ENCODE peak calls at places on chromosomes 5 and 9, in five cellular contexts. K is ovary, W is stomach, G is H1, D is A549. U is an unnamed sample.

GRCh38 chr5:58458851-58459275 is 1.0 kb downstream of the PLK2 start:
- DNase-seq in K (no peak), W (no peak), G (no peak), D (peak; percentile 54), U (no peak)

GRCh38 chr5:57176350-57176857 is 2.5 kb downstream of the GPBP1 start:
- DNase-seq in K (no peak), W (no peak), G (no peak), D (no peak), U (no peak)

GRCh38 chr5:159316519-159317383 is 13.5 kb downstream of the IL12B start:
- DNase-seq in K (no peak), W (peak; percentile 52), G (no peak), D (peak; percentile 79), U (peak; percentile 47)

GRCh38 chr5:179261301-179262125 is 83.7 kb downstream of the ADAMTS2 start:
- DNase-seq in K (no peak), W (peak; percentile 17), G (peak; percentile 72), D (peak; percentile 27), U (peak; percentile 47)

GRCh38 chr9:89543621-89544279 is 45.8 kb upstream of the SEMA4D start:
- DNase-seq in K (no peak), W (no peak), G (no peak), D (no peak), U (no peak)

GRCh38 chr9:120378680-120379079 is 201.3 kb downstream of the CDK5RAP2 start:
- DNase-seq in K (no peak), W (no peak), G (no peak), D (no peak), U (no peak)

GRCh38 chr5:54556136-54556535 is 38.6 kb downstream of the SNX18 start:
- DNase-seq in K (no peak), W (no peak), G (no peak), D (no peak), U (no peak)

GRCh38 chr9:89668216-89668867 is 63.5 kb downstream of the GADD45G start:
- DNase-seq in K (no peak), W (peak; percentile 64), G (no peak), D (no peak), U (no peak)

GRCh38 chr9:133910855-133911514 is 81.1 kb downstream of the VAV2 start:
- DNase-seq in K (no peak), W (peak; percentile 39), G (no peak), D (no peak), U (no peak)

GRCh38 chr9:69295872-69296562 is 29.0 kb upstream of the ENTREP1 start:
- DNase-seq in K (peak; percentile 46), W (no peak), G (no peak), D (no peak), U (no peak)

GRCh38 chr5:57267796-57268195 is 93.9 kb downstream of the GPBP1 start:
- DNase-seq in K (no peak), W (no peak), G (no peak), D (no peak), U (no peak)

GRCh38 chr9:97615439-97616072 is 17.6 kb downstream of the TSTD2 start:
- DNase-seq in K (peak; percentile 71), W (peak; percentile 74), G (no peak), D (peak; percentile 64), U (peak; percentile 69)

GRCh38 chr5:57696906-57697590 is 214.4 kb upstream of the ACTBL2 start:
- DNase-seq in K (peak; percentile 31), W (no peak), G (no peak), D (no peak), U (no peak)

GRCh38 chr5:159819671-159820411 is 96.4 kb upstream of the ADRA1B start:
- DNase-seq in K (no peak), W (peak; percentile 86), G (no peak), D (peak; percentile 68), U (no peak)

GRCh38 chr5:52604151-52604550 is 183.6 kb upstream of the ITGA1 start:
- DNase-seq in K (no peak), W (no peak), G (no peak), D (no peak), U (no peak)

GRCh38 chr5:52603742-52604141 is 184.0 kb upstream of the ITGA1 start:
- DNase-seq in K (no peak), W (no peak), G (no peak), D (no peak), U (no peak)

DNA sequence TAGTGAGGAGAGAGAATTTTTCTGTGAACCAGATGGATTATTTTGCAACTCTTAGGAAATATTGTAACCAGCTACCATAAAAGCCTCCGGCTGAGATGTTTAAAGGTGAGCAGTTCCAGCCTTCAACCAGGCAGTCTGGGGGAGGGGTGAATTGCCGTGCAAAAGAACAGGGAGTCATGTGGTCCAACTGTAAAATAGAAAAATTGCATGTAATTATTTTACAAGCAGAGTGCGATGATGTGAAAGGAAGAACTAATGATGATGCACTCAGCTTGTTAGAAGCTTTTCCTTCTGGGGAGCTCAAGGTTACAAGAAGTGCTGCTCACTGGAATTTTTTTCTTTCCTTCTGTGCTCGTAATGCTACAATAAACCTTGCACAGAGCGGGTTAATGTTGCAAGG is 188.8 kb upstream of the ITGA1 start:
- DNase-seq in K (no peak), W (no peak), G (no peak), D (no peak), U (no peak)
- TF ChIP-seq EP300 in K (no peak), W (no peak), G (no peak), D (no peak), U (no peak)

DNA sequence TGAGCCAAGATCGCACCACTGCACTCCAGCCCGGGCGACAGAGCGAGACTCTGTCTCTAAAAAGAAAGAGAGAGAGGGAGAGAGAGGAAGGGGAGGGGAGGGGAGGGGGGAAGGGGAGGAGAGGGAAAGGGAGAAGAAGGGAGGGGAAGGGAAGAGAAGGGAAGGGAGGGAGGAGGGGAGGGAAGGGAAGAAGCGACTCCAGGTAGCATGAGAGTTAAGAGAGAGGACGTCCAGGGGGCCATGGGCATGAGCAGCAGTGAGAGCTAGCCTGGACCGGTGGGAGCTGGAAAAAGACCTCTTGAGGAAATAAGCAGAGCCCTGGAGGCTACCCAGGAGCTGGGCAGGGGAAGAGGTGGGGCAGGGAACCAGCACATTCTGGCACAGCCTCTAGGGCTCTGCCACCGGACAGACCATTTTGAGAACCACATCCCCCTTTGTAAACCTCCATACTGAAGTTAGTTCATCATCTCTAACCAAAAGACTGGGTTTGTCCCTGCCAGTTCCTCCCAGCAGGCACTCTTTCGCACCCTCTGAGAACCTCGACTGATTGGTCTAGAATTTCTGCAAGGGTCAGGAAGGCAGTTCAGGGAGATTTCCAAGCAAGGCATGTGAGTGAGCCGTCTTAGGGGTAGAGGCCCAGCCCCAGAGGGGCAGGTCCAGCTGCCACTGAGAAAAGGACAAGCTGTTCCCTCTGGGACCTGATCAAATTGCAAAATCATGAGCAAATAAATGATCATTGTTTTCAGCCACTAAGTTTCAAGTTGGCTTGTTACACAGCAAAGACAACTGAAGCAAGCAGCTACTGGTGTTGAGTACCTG is 11.7 kb downstream of the NAIF1 start:
- DNase-seq in K (peak; percentile 60), W (peak; percentile 73), G (no peak), D (no peak), U (no peak)
- TF ChIP-seq EP300 in K (peak; percentile 58), W (no peak), G (no peak), D (no peak), U (no peak)

DNA sequence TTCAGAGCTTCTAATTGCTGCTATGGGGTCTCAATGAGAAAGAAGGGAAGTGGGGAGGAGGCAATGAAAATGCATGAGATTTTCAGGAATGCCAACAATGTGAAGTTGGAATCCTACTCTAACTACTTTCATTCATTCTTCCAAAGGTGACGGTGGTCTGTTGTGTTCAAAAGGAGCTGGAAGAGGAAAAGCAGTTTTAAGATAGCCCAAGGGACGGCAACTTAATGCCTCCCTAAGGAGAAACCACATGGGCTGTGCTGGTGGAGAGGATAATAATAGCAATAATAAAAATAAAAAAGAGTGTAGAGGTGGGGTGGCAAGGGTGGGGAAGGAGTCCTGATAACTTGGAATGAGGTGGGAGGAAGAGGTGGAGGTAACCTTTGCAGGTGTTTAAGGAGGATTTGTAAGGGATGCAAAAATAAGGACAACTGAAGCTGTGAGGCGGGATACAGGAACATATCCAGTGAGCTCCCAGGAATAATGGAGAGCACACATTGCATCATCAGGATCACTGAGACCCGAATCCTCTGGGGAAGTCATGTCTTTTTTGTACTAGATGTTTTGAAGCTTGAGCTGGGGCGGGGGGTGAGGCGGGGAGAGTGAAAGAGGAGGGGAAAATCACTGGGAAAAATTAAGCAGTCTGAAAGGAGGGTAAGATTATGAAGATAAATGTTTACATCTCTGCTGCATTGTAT is 120.0 kb upstream of the TMEM161B start:
- DNase-seq in K (no peak), W (no peak), G (peak; percentile 51), D (no peak), U (no peak)
- TF ChIP-seq EP300 in K (no peak), W (no peak), G (no peak), D (no peak), U (no peak)

GRCh38 chr5:149439899-149440655 is 61.0 kb upstream of the IL17B start:
- DNase-seq in K (no peak), W (peak; percentile 76), G (peak; percentile 68), D (peak; percentile 95), U (peak; percentile 89)
- TF ChIP-seq EP300 in K (no peak), W (no peak), G (no peak), D (no peak), U (peak; percentile 3)

GRCh38 chr9:109225629-109226028 is 58.6 kb upstream of the FRRS1L start:
- DNase-seq in K (no peak), W (no peak), G (no peak), D (no peak), U (no peak)
- TF ChIP-seq EP300 in K (no peak), W (no peak), G (no peak), D (no peak), U (no peak)

GRCh38 chr9:19154135-19154612 is 26.9 kb upstream of the PLIN2 start:
- DNase-seq in K (peak; percentile 42), W (no peak), G (no peak), D (peak; percentile 29), U (peak; percentile 68)

GRCh38 chr9:19155106-19155999 is 28.1 kb upstream of the PLIN2 start:
- DNase-seq in K (no peak), W (no peak), G (no peak), D (no peak), U (no peak)

GRCh38 chr9:19149230-19149629 is 21.9 kb upstream of the PLIN2 start:
- DNase-seq in K (no peak), W (no peak), G (no peak), D (no peak), U (no peak)

GRCh38 chr9:19148170-19148569 is 20.9 kb upstream of the PLIN2 start:
- DNase-seq in K (no peak), W (no peak), G (no peak), D (no peak), U (no peak)

GRCh38 chr9:19151425-19152159 is 24.3 kb upstream of the PLIN2 start:
- DNase-seq in K (no peak), W (peak; percentile 30), G (no peak), D (no peak), U (no peak)
- TF ChIP-seq EP300 in K (no peak), W (no peak), G (no peak), D (no peak), U (no peak)

U was measured in K562.